ENCODE peak calls at places on chromosomes 16 and 17, in five cellular contexts. G is uterus; K is CD8-positive, alpha-beta T cell; D is fibroblast of the aortic adventitia; W is lower leg skin. B is an unnamed sample.

GRCh38 chr17:16328997-16329396 is 24.3 kb downstream of the CENPV start:
- DNase-seq in W (no peak), G (no peak), K (no peak), D (no peak), B (no peak)

GRCh38 chr16:46790599-46791270 is 40.2 kb downstream of the C16orf87 start:
- DNase-seq in K (no peak), D (no peak), G (no peak), W (no peak), B (no peak)

GRCh38 chr17:3755335-3756030 is 31.8 kb downstream of the HASPIN start:
- DNase-seq in G (no peak), K (no peak), W (no peak), D (no peak), B (no peak)

GRCh38 chr16:27441276-27441675 is 39.3 kb downstream of the IL21R start:
- DNase-seq in G (no peak), D (no peak), W (no peak), K (no peak), B (peak; percentile 21)

GRCh38 chr17:82440991-82441627 is 9.4 kb downstream of the CYBC1 start:
- DNase-seq in W (no peak), G (no peak), K (no peak), D (no peak), B (no peak)

GRCh38 chr16:27313422-27314160 is at the start of gene IL4R:
- DNase-seq in D (peak; percentile 82), K (peak; percentile 70), W (peak; percentile 94), G (peak; percentile 75), B (peak; percentile 84)

GRCh38 chr17:30956764-30957374 is 14.0 kb upstream of the RNF135 start:
- DNase-seq in D (peak; percentile 65), G (no peak), W (peak; percentile 50), K (no peak), B (no peak)

GRCh38 chr17:45841098-45841497 is 3.6 kb upstream of the SPPL2C start:
- DNase-seq in K (no peak), G (no peak), W (no peak), D (no peak), B (no peak)

GRCh38 chr16:79497951-79498350 is 102.6 kb downstream of the MAF start:
- DNase-seq in D (no peak), G (no peak), W (no peak), K (no peak), B (no peak)

GRCh38 chr17:39485555-39485954 is 24.3 kb downstream of the CDK12 start:
- DNase-seq in K (no peak), D (peak; percentile 92), G (no peak), W (peak; percentile 29), B (no peak)

GRCh38 chr17:7176870-7177209 is 2.3 kb downstream of the ASGR1 start:
- DNase-seq in K (no peak), W (no peak), G (no peak), D (no peak), B (no peak)

GRCh38 chr17:10073905-10074304 is 124.5 kb downstream of the GAS7 start:
- DNase-seq in K (no peak), W (no peak), D (no peak), G (no peak), B (no peak)

GRCh38 chr16:10519297-10519696 is 61.1 kb downstream of the EMP2 start:
- DNase-seq in D (no peak), K (no peak), G (no peak), W (no peak), B (no peak)

GRCh38 chr16:87971933-87972332 is 20.7 kb downstream of the BANP start:
- DNase-seq in D (no peak), W (no peak), K (no peak), G (no peak), B (no peak)

GRCh38 chr16:4677390-4677789 is 16.0 kb upstream of the NUDT16L1 start:
- DNase-seq in K (no peak), G (no peak), D (no peak), W (no peak), B (no peak)

GRCh38 chr17:15914400-15915165 is 30.3 kb upstream of the ADORA2B start:
- DNase-seq in G (no peak), K (no peak), W (peak; percentile 45), D (peak; percentile 60), B (no peak)

DNA sequence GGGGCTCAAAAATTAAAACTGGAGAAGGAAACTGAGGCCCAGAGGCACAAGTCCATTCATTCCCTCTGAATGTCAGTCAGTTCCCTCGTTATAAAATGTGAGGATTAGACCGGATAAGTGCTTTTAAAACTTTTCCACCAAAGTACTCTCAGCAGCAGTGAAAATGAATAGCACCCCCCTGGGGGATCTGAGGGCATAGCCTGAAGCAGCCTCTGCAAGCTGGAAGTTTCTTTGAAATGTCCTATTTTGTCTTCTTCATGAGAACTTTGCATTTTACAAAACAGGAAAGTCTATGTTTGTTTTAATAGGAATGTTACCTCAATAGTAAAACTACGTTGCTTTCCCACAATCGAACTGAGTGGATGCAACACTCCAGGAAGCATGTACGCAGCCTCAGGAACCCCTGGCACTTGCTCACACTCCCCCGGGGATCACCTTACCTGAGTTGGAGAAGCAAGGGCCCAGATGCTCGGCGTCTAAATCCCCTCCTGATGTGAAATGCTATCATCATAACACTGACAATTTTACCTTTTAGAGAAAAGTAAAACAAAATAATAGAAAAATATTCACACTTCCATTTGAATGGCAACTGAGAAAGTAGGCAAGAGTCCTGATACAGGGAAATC is 272.9 kb downstream of the CEP112 start:
- DNase-seq in W (no peak), G (no peak), K (no peak), D (peak; percentile 38), B (no peak)
- TF ChIP-seq CTCF in W (no peak), G (peak; percentile 19), K (no peak), D (peak; percentile 55), B (peak; percentile 15)

GRCh38 chr17:75666959-75667790 is at the start of the genes RECQL5 and SAP30BP:
- DNase-seq in K (peak; percentile 99), D (peak; percentile 99), G (peak; percentile 98), W (peak; percentile 100), B (peak; percentile 99)

GRCh38 chr17:75662511-75662910 is 4.4 kb downstream of the RECQL5 start:
- DNase-seq in K (no peak), D (no peak), W (no peak), G (no peak), B (no peak)

GRCh38 chr17:75665981-75666380 is 973 bp downstream of the RECQL5 start:
- DNase-seq in D (no peak), G (no peak), W (no peak), K (no peak), B (no peak)

GRCh38 chr17:75661531-75661930 is 5.4 kb downstream of the RECQL5 start:
- DNase-seq in D (no peak), K (no peak), G (no peak), W (no peak), B (no peak)

GRCh38 chr17:75664099-75664549 is 2.8 kb downstream of the RECQL5 start:
- DNase-seq in K (no peak), G (no peak), W (no peak), D (no peak), B (no peak)
- H3K4me3 ChIP-seq in K (no peak overlapping the region), G (no peak overlapping the region), W (no peak overlapping the region), D (no peak overlapping the region), B (no peak overlapping the region)

GRCh38 chr16:56956756-56957155 is 5.0 kb upstream of the CETP start:
- DNase-seq in K (no peak), D (no peak), W (no peak), G (no peak), B (peak; percentile 9)
- TF ChIP-seq CTCF in K (no peak), D (peak; percentile 28), W (no peak), G (no peak), B (no peak)

GRCh38 chr17:2211661-2212327 is 91.8 kb downstream of the SMG6 start:
- DNase-seq in D (no peak), K (no peak), G (no peak), W (no peak), B (no peak)

GRCh38 chr17:2210726-2211125 is 92.9 kb downstream of the SMG6 start:
- DNase-seq in G (no peak), D (no peak), K (no peak), W (no peak), B (no peak)

GRCh38 chr17:2213291-2213960 is 90.2 kb downstream of the SMG6 start:
- DNase-seq in W (no peak), K (no peak), G (no peak), D (peak; percentile 91), B (no peak)

GRCh38 chr17:2214047-2214717 is 89.4 kb downstream of the SMG6 start:
- DNase-seq in D (peak; percentile 92), W (peak; percentile 91), K (no peak), G (peak; percentile 69), B (peak; percentile 84)

GRCh38 chr17:2212328-2212981 is 91.1 kb downstream of the SMG6 start:
- DNase-seq in D (peak; percentile 98), K (no peak), G (peak; percentile 74), W (peak; percentile 91), B (peak; percentile 89)
- H3K4me3 ChIP-seq in D (peak overlapping the region; percentile 15), K (no peak overlapping the region), G (no peak overlapping the region), W (no peak overlapping the region), B (no peak overlapping the region)

GRCh38 chr16:71467810-71468209 is 5.8 kb upstream of the ZNF23 start:
- DNase-seq in D (peak; percentile 33), G (no peak), W (no peak), K (peak; percentile 68), B (no peak)

GRCh38 chr16:71459510-71459909 is 2.5 kb downstream of the ZNF23 start:
- DNase-seq in G (no peak), W (no peak), K (no peak), D (no peak), B (no peak)

GRCh38 chr16:71460246-71460645 is 1.8 kb downstream of the ZNF23 start:
- DNase-seq in K (no peak), D (peak; percentile 81), W (no peak), G (no peak), B (no peak)

GRCh38 chr16:71456801-71457200 is 5.2 kb downstream of the ZNF23 start:
- DNase-seq in D (no peak), W (no peak), G (no peak), K (no peak), B (no peak)

GRCh38 chr16:71461686-71462648 is at the start of gene ZNF23:
- DNase-seq in K (peak; percentile 80), D (peak; percentile 75), W (peak; percentile 96), G (peak; percentile 80), B (peak; percentile 93)
- TF ChIP-seq CTCF in K (peak; percentile 29), D (no peak), W (no peak), G (no peak), B (no peak)